ENCODE peak calls at places on chromosome 20, in four cellular contexts. A is stimulated activated CD8-positive, alpha-beta memory T cell treated with anti-CD3 and anti-CD28 coated beads, Interleukin-15, amount 100 ng/mL, for 4 hours; C is SIG-M5; N is OCI-LY7. J is an unnamed sample.

GRCh38 chr20:50120935-50121693 is 8.2 kb upstream of the UBE2V1 start:
- DNase-seq in A (peak; percentile 22), N (peak; percentile 54), C (no peak), J (peak; percentile 19)

GRCh38 chr20:23235173-23236027 is 115.2 kb upstream of the NXT1 start:
- DNase-seq in A (no peak), N (peak; percentile 46), C (no peak), J (no peak)

GRCh38 chr20:11849270-11849920 is 68.3 kb upstream of the BTBD3 start:
- DNase-seq in N (no peak), C (no peak), A (no peak), J (peak; percentile 42)

GRCh38 chr20:3105256-3106137 is 21.0 kb upstream of the AVP start:
- DNase-seq in C (no peak), A (no peak), N (no peak), J (no peak)

GRCh38 chr20:35490736-35491181 is 35.4 kb downstream of the CEP250 start:
- DNase-seq in C (peak; percentile 43), A (peak; percentile 37), N (peak; percentile 88), J (no peak)

GRCh38 chr20:58851221-58851968 is 693 bp upstream of the GNAS-AS1 start:
- DNase-seq in A (no peak), C (no peak), N (no peak), J (no peak)

GRCh38 chr20:5511930-5512329 is 195.2 kb upstream of the PROKR2 start:
- DNase-seq in A (no peak), N (no peak), C (no peak), J (no peak)

GRCh38 chr20:58018590-58018989 is 209.9 kb downstream of the ANKRD60 start:
- DNase-seq in N (no peak), A (no peak), C (no peak), J (no peak)

GRCh38 chr20:22771706-22772105 is 187.3 kb upstream of the FOXA2 start:
- DNase-seq in A (no peak), C (no peak), N (no peak), J (no peak)

GRCh38 chr20:4794846-4795245 is 73.1 kb downstream of the PRND start:
- DNase-seq in A (no peak), N (no peak), C (no peak), J (no peak)

GRCh38 chr20:45294659-45295058 is 12.0 kb upstream of the RBPJL start:
- DNase-seq in A (no peak), C (no peak), N (no peak), J (no peak)

GRCh38 chr20:43721429-43722152 is 5.2 kb downstream of the GTSF1L start:
- DNase-seq in C (no peak), N (peak; percentile 75), A (no peak), J (no peak)